ENCODE peak calls at places on chromosome 11, in seven cellular contexts. V is neural progenitor cell, N is Karpas-422, A is GM23338, X is fibroblast of lung, T is ovary, O is foreskin keratinocyte. L is an unnamed sample. For H3K4me1, the result is how much of the 10 kb centered on the place peaks cover.

GRCh38 chr11:34055218-34056000 is 3.9 kb downstream of the CAPRIN1 start:
- DNase-seq in X (no peak), V (no peak), T (no peak), A (no peak), O (no peak), N (no peak), L (no peak)

GRCh38 chr11:120601566-120601965 is 90.0 kb downstream of the GRIK4 start:
- DNase-seq in A (no peak), X (peak), O (no peak), T (no peak), N (no peak), V (no peak), L (no peak)

GRCh38 chr11:69115586-69116560 is 39.9 kb upstream of the SMIM38 start:
- DNase-seq in O (no peak), N (no peak), T (no peak), A (no peak), X (peak), V (no peak), L (peak)

GRCh38 chr11:14384338-14384737 is 25.4 kb upstream of the RRAS2 start:
- DNase-seq in N (no peak), A (no peak), X (peak), O (no peak), V (no peak), T (no peak), L (no peak)

GRCh38 chr11:67409781-67410368 is 5.6 kb upstream of the CARNS1 start:
- DNase-seq in A (peak), T (no peak), O (no peak), V (peak), N (peak), X (no peak), L (peak)

GRCh38 chr11:112355726-112356125 is 95.1 kb upstream of the PLET1 start:
- DNase-seq in V (peak), O (no peak), X (peak), N (peak), T (peak), A (peak), L (no peak)

GRCh38 chr11:94805994-94806393 is 37.8 kb downstream of the AMOTL1 start:
- DNase-seq in T (no peak), N (no peak), O (no peak), V (no peak), A (no peak), X (no peak), L (no peak)

GRCh38 chr11:75450826-75451783 is 18.1 kb upstream of the KLHL35 start:
- DNase-seq in T (no peak), A (peak), O (no peak), X (no peak), V (peak), N (peak), L (no peak)

GRCh38 chr11:67667490-67668190 is 6.8 kb downstream of the ALDH3B2 start:
- DNase-seq in O (no peak), V (no peak), X (no peak), T (no peak), A (no peak), N (peak), L (no peak)

GRCh38 chr11:64144587-64145295 is 21.2 kb downstream of the MACROD1 start:
- DNase-seq in X (no peak), A (no peak), V (no peak), N (no peak), O (no peak), T (no peak), L (no peak)

GRCh38 chr11:14336507-14337503 is 22.2 kb downstream of the RRAS2 start:
- DNase-seq in T (no peak), N (no peak), O (peak), A (no peak), X (peak), V (no peak), L (no peak)

GRCh38 chr11:130480721-130481140 is 32.3 kb downstream of the ADAMTS15 start:
- DNase-seq in O (no peak), A (no peak), X (no peak), T (no peak), V (no peak), N (no peak), L (no peak)

GRCh38 chr11:76008474-76008873 is 193.5 kb downstream of the UVRAG start:
- DNase-seq in N (no peak), T (no peak), V (no peak), O (peak), A (no peak), X (peak), L (no peak)

GRCh38 chr11:63592975-63593395 is 21.2 kb downstream of the PLAAT3 start:
- DNase-seq in V (peak), X (peak), A (peak), O (no peak), T (no peak), N (peak), L (no peak)

GRCh38 chr11:8867035-8867434 is 44.0 kb upstream of the AKIP1 start:
- DNase-seq in O (no peak), X (no peak), A (no peak), V (no peak), N (no peak), T (no peak), L (no peak)

GRCh38 chr11:131909426-131910200 is 539.2 kb downstream of the NTM start:
- DNase-seq in T (no peak), O (no peak), V (no peak), A (no peak), N (no peak), X (no peak), L (no peak)

GRCh38 chr11:3866206-3866605 is 10.7 kb downstream of the STIM1 start:
- DNase-seq in N (no peak), V (no peak), O (no peak), X (no peak), T (no peak), A (peak), L (no peak)

GRCh38 chr11:122714484-122714883 is 59.0 kb downstream of the UBASH3B start:
- DNase-seq in O (no peak), T (no peak), V (no peak), N (no peak), A (no peak), X (no peak), L (no peak)

GRCh38 chr11:297666-298405 is 1.5 kb downstream of the IFITM5 start:
- DNase-seq in N (no peak), V (peak), A (no peak), X (no peak), O (no peak), T (no peak), L (peak)

GRCh38 chr11:111427471-111427912 is 48.4 kb upstream of the POU2AF1 start:
- DNase-seq in V (no peak), T (no peak), O (peak), A (no peak), X (peak), N (peak), L (no peak)

GRCh38 chr11:123300874-123301695 is 106.0 kb upstream of the CLMP start:
- DNase-seq in T (no peak), N (no peak), V (no peak), O (peak), A (no peak), X (peak), L (no peak)

GRCh38 chr11:37459430-37459829 is 861.4 kb upstream of the RAG2 start:
- DNase-seq in X (no peak), O (peak), V (no peak), T (no peak), N (no peak), A (no peak), L (no peak)

GRCh38 chr11:94895971-94896370 is 77.4 kb downstream of the CWC15 start:
- DNase-seq in N (no peak), T (no peak), X (peak), O (peak), A (no peak), V (no peak), L (no peak)

GRCh38 chr11:77752518-77752917 is 68.0 kb downstream of the RSF1 start:
- DNase-seq in T (no peak), A (peak), X (peak), N (no peak), V (no peak), O (no peak), L (no peak)

GRCh38 chr11:103109818-103110388 is 677 bp downstream of the DYNC2H1 start:
- DNase-seq in N (no peak), A (no peak), O (no peak), V (peak), X (peak), T (no peak), L (no peak)

GRCh38 chr11:20110908-20111669 is 49.2 kb downstream of the DBX1 start:
- DNase-seq in N (peak), V (peak), X (peak), T (peak), A (peak), O (peak), L (peak)

GRCh38 chr11:18012314-18012905 is 437 bp downstream of the SERGEF start:
- DNase-seq in T (peak), V (no peak), O (peak), X (peak), A (peak), N (peak), L (no peak)

GRCh38 chr11:62108971-62109391 is 14.8 kb upstream of the INCENP start:
- DNase-seq in O (peak), A (no peak), V (no peak), N (no peak), T (no peak), X (no peak), L (no peak)

GRCh38 chr11:15006139-15006759 is 34.1 kb upstream of the CALCA start:
- DNase-seq in A (peak), O (peak), N (peak), X (peak), T (no peak), V (peak), L (no peak)

GRCh38 chr11:133901316-133901715 is 55.5 kb downstream of the IGSF9B start:
- DNase-seq in T (no peak), V (no peak), A (no peak), O (no peak), N (no peak), X (no peak), L (no peak)

GRCh38 chr11:2762451-2762850 is 62.7 kb upstream of the KCNQ1OT1 start:
- DNase-seq in N (no peak), T (peak), X (no peak), A (no peak), V (no peak), O (no peak), L (no peak)

GRCh38 chr11:129530154-129530895 is 154.7 kb downstream of the BARX2 start:
- DNase-seq in A (peak), V (peak), O (no peak), N (no peak), X (no peak), T (no peak), L (no peak)

GRCh38 chr11:67304511-67305113 is 1.3 kb downstream of the SSH3 start:
- DNase-seq in X (no peak), O (no peak), V (no peak), N (no peak), T (no peak), A (no peak), L (peak)

GRCh38 chr11:77602385-77603105 is 12.8 kb downstream of the AQP11 start:
- DNase-seq in A (no peak), O (peak), V (no peak), X (peak), N (no peak), T (no peak), L (no peak)

GRCh38 chr11:112748713-112749481 is 212.3 kb upstream of the NCAM1 start:
- DNase-seq in X (no peak), T (no peak), A (no peak), V (no peak), N (no peak), O (no peak), L (no peak)

GRCh38 chr11:42901084-42901483 is 410.7 kb upstream of the API5 start:
- DNase-seq in N (no peak), O (no peak), X (no peak), V (no peak), T (no peak), A (no peak), L (no peak)
- H3K4me1 ChIP-seq in N (under half), O (under half), X (under half), V (under half), T (under half), A (under half), L (under half)

GRCh38 chr11:32561835-32562234 is 21.8 kb upstream of the EIF3M start:
- DNase-seq in X (no peak), N (no peak), A (peak), T (no peak), O (no peak), V (no peak), L (no peak)
- H3K4me1 ChIP-seq in X (under half), N (under half), A (under half), T (under half), O (under half), V (under half), L (under half)

GRCh38 chr11:124762077-124762623 is at the start of gene ESAM:
- DNase-seq in O (no peak), A (peak), V (peak), T (no peak), X (no peak), N (peak), L (peak)

GRCh38 chr11:124760205-124760652 is 1.9 kb downstream of the ESAM start:
- DNase-seq in A (no peak), O (no peak), X (no peak), T (no peak), V (peak), N (no peak), L (no peak)

GRCh38 chr11:124760806-124761205 is 1.3 kb downstream of the ESAM start:
- DNase-seq in X (no peak), T (no peak), N (no peak), A (no peak), V (no peak), O (no peak), L (no peak)

GRCh38 chr11:124762624-124763155 is 600 bp upstream of the ESAM start:
- DNase-seq in T (no peak), O (peak), V (peak), X (no peak), A (no peak), N (no peak), L (peak)

GRCh38 chr11:124761301-124762021 is 629 bp downstream of the ESAM start:
- DNase-seq in T (no peak), X (no peak), N (no peak), V (peak), A (peak), O (no peak), L (no peak)
- H3K4me1 ChIP-seq in T (under half), X (under half), N (under half), V (under half), A (half or more), O (under half), L (under half)

DNA sequence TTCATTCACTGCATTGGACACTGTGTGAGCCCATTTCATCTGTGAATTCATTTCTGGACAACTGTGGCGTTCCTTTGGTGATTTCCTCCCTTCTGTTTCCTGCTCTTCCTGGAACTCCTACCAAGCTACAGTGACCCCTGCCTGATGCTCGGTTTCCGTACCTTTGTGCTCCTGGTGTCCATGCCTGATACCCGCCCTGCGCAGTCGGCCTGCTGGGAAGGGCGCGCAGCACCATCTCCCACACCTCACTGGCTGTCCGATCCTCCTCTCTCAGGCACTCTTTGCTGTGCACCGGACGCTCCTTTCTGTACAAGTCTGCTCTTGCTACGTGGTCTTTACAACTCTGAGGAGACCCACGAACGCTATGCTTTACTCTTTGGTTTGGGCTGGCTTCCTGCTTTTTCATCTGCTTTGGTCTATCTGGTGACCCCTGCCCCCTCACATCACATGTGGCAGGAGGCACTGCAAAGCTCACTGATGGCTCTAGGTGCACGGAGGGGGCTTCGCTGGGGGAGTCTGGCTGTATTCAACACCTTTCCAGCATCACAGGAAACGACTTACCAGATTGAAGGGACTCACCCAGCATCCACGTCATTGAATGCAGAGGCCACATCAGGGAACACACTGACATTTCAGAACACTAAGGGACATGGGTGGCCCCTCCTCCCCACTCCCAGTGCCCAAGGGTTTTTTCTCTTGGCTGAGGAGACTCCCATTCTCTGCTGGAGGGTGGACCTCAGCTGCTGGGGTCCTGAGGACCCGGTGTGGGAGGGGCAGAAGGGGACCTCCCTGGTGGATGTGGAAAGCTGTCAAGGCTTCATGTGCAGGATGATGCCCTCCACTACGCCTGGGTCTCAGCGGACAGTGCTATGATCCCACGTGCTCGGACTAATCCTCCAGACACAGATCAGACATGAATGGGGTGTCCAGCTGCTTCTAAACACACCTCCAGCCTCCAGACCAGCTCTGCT is 27.0 kb upstream of the MOB2 start:
- DNase-seq in V (no peak), O (no peak), T (no peak), X (no peak), N (no peak), A (no peak), L (no peak)
- H3K4me1 ChIP-seq in V (under half), O (under half), T (under half), X (under half), N (under half), A (under half), L (under half)

GRCh38 chr11:114137838-114138237 is 78.3 kb downstream of the ZBTB16 start:
- DNase-seq in N (no peak), A (no peak), T (no peak), O (no peak), V (no peak), X (no peak), L (no peak)
- H3K4me1 ChIP-seq in N (under half), A (under half), T (under half), O (under half), V (under half), X (under half), L (under half)

DNA sequence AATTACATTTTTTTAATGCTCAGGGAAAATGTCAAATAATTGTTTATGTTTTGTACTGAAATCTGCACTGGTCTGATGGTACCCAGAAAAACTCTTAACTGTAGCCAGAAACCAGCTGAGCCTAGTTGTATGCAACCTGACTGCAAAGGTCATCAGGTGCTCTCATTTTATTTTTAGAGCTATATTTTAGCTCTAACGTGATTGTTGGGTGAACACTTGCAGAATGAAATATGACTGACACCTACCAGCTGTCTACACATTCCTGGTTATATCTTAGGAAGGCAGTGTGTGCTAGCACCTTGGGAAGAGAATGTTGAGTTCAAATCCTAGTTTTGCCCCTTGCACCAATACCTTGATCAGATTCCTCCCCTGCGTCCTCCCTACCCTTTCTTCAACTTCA is 23.6 kb downstream of the PTPRJ start:
- DNase-seq in N (no peak), X (no peak), A (no peak), T (no peak), O (no peak), V (no peak), L (no peak)
- H3K4me1 ChIP-seq in N (half or more), X (under half), A (under half), T (under half), O (under half), V (under half), L (under half)

L was measured in pancreas.